ENCODE peak calls at places on chromosomes 5 and 9, in seven cellular contexts. One of them, this sample, is unnamed.

GRCh38 chr9:114423181-114423580 is 35.4 kb upstream of the AKNA start:
- DNase-seq in HTR-8/SVneo: no peak
- DNase-seq in SW 1271: no peak
- DNase-seq in stimulated activated CD8-positive, alpha-beta memory T cell treated with anti-CD3 and anti-CD28 coated beads, Interleukin-7, amount 100 ng/mL, for 24 hours: no peak
- DNase-seq in SHP77: no peak
- DNase-seq in NCI-H774: no peak
- DNase-seq in amniotic stem cell: no peak
- DNase-seq in this sample: no peak

GRCh38 chr5:163379298-163380155 is 57.9 kb upstream of the CCNG1 start:
- DNase-seq in NCI-H774: no peak
- DNase-seq in SW 1271: peak
- DNase-seq in amniotic stem cell: peak
- DNase-seq in HTR-8/SVneo: peak
- DNase-seq in SHP77: peak
- DNase-seq in stimulated activated CD8-positive, alpha-beta memory T cell treated with anti-CD3 and anti-CD28 coated beads, Interleukin-7, amount 100 ng/mL, for 24 hours: no peak
- DNase-seq in this sample: no peak

GRCh38 chr9:136336156-136336860 is 9.0 kb downstream of the GPSM1 start:
- DNase-seq in amniotic stem cell: no peak
- DNase-seq in NCI-H774: no peak
- DNase-seq in stimulated activated CD8-positive, alpha-beta memory T cell treated with anti-CD3 and anti-CD28 coated beads, Interleukin-7, amount 100 ng/mL, for 24 hours: no peak
- DNase-seq in SW 1271: no peak
- DNase-seq in HTR-8/SVneo: no peak
- DNase-seq in SHP77: no peak
- DNase-seq in this sample: no peak

GRCh38 chr5:141192110-141192725 is at the start of gene PCDHB10:
- DNase-seq in SW 1271: peak
- DNase-seq in stimulated activated CD8-positive, alpha-beta memory T cell treated with anti-CD3 and anti-CD28 coated beads, Interleukin-7, amount 100 ng/mL, for 24 hours: no peak
- DNase-seq in HTR-8/SVneo: peak
- DNase-seq in SHP77: peak
- DNase-seq in NCI-H774: no peak
- DNase-seq in amniotic stem cell: no peak
- DNase-seq in this sample: peak

GRCh38 chr5:159359408-159359807 is 29.1 kb upstream of the IL12B start:
- DNase-seq in NCI-H774: no peak
- DNase-seq in amniotic stem cell: no peak
- DNase-seq in SW 1271: no peak
- DNase-seq in stimulated activated CD8-positive, alpha-beta memory T cell treated with anti-CD3 and anti-CD28 coated beads, Interleukin-7, amount 100 ng/mL, for 24 hours: no peak
- DNase-seq in HTR-8/SVneo: no peak
- DNase-seq in SHP77: no peak
- DNase-seq in this sample: no peak

GRCh38 chr9:97819735-97820134 is 33.3 kb upstream of the FOXE1 start:
- DNase-seq in SW 1271: no peak
- DNase-seq in SHP77: no peak
- DNase-seq in amniotic stem cell: no peak
- DNase-seq in HTR-8/SVneo: no peak
- DNase-seq in stimulated activated CD8-positive, alpha-beta memory T cell treated with anti-CD3 and anti-CD28 coated beads, Interleukin-7, amount 100 ng/mL, for 24 hours: no peak
- DNase-seq in NCI-H774: no peak
- DNase-seq in this sample: no peak

GRCh38 chr5:55601209-55601618 is 66.5 kb upstream of the PLPP1 start:
- DNase-seq in SHP77: no peak
- DNase-seq in NCI-H774: peak
- DNase-seq in stimulated activated CD8-positive, alpha-beta memory T cell treated with anti-CD3 and anti-CD28 coated beads, Interleukin-7, amount 100 ng/mL, for 24 hours: no peak
- DNase-seq in HTR-8/SVneo: peak
- DNase-seq in amniotic stem cell: peak
- DNase-seq in SW 1271: no peak
- DNase-seq in this sample: peak

GRCh38 chr9:101458955-101459631 is 23.5 kb upstream of the ALDOB start:
- DNase-seq in SHP77: peak
- DNase-seq in SW 1271: peak
- DNase-seq in NCI-H774: peak
- DNase-seq in amniotic stem cell: peak
- DNase-seq in stimulated activated CD8-positive, alpha-beta memory T cell treated with anti-CD3 and anti-CD28 coated beads, Interleukin-7, amount 100 ng/mL, for 24 hours: no peak
- DNase-seq in HTR-8/SVneo: peak
- DNase-seq in this sample: peak

GRCh38 chr9:13586726-13587392 is 307.4 kb upstream of the MPDZ start:
- DNase-seq in SHP77: no peak
- DNase-seq in SW 1271: no peak
- DNase-seq in NCI-H774: no peak
- DNase-seq in HTR-8/SVneo: no peak
- DNase-seq in amniotic stem cell: no peak
- DNase-seq in stimulated activated CD8-positive, alpha-beta memory T cell treated with anti-CD3 and anti-CD28 coated beads, Interleukin-7, amount 100 ng/mL, for 24 hours: no peak
- DNase-seq in this sample: no peak

GRCh38 chr5:78905084-78905938 is 79.8 kb downstream of the ARSB start:
- DNase-seq in SW 1271: no peak
- DNase-seq in stimulated activated CD8-positive, alpha-beta memory T cell treated with anti-CD3 and anti-CD28 coated beads, Interleukin-7, amount 100 ng/mL, for 24 hours: no peak
- DNase-seq in SHP77: no peak
- DNase-seq in amniotic stem cell: no peak
- DNase-seq in NCI-H774: no peak
- DNase-seq in HTR-8/SVneo: no peak
- DNase-seq in this sample: no peak

GRCh38 chr5:157668356-157668755 is 3.0 kb upstream of the C5orf52 start:
- DNase-seq in HTR-8/SVneo: no peak
- DNase-seq in amniotic stem cell: no peak
- DNase-seq in stimulated activated CD8-positive, alpha-beta memory T cell treated with anti-CD3 and anti-CD28 coated beads, Interleukin-7, amount 100 ng/mL, for 24 hours: no peak
- DNase-seq in NCI-H774: no peak
- DNase-seq in SHP77: no peak
- DNase-seq in SW 1271: no peak
- DNase-seq in this sample: no peak

GRCh38 chr9:126794441-126794840 is 10.4 kb upstream of the ZBTB43 start:
- DNase-seq in amniotic stem cell: no peak
- DNase-seq in NCI-H774: no peak
- DNase-seq in SW 1271: no peak
- DNase-seq in SHP77: no peak
- DNase-seq in stimulated activated CD8-positive, alpha-beta memory T cell treated with anti-CD3 and anti-CD28 coated beads, Interleukin-7, amount 100 ng/mL, for 24 hours: no peak
- DNase-seq in HTR-8/SVneo: no peak
- DNase-seq in this sample: no peak

This sample was measured in islet precursor cell.